ENCODE peak calls at places on chromosomes 5 and 9, in four cellular contexts. Z is IMR-90, O is endothelial cell of umbilical vein, K is K562. Q is an unnamed sample.

GRCh38 chr9:129414377-129415021 is 206.4 kb downstream of the C9orf50 start:
- DNase-seq in O (no peak), Z (peak; percentile 63), K (peak; percentile 38), Q (no peak)

GRCh38 chr5:134245101-134245604 is 19.3 kb upstream of the PPP2CA start:
- DNase-seq in Z (peak; percentile 86), K (no peak), O (peak; percentile 45), Q (no peak)

GRCh38 chr9:90665072-90665471 is 22.4 kb upstream of the DIRAS2 start:
- DNase-seq in Z (no peak), K (no peak), O (no peak), Q (no peak)

GRCh38 chr5:150147580-150148407 is 7.9 kb downstream of the PDGFRB start:
- DNase-seq in O (no peak), Z (no peak), K (no peak), Q (no peak)

GRCh38 chr5:72459089-72459661 is 48.0 kb downstream of the ZNF366 start:
- DNase-seq in K (no peak), O (peak; percentile 26), Z (no peak), Q (no peak)

GRCh38 chr9:89668216-89668867 is 63.5 kb downstream of the GADD45G start:
- DNase-seq in K (no peak), Z (no peak), O (no peak), Q (no peak)

GRCh38 chr5:93296338-93296737 is 284.7 kb downstream of the NR2F1-AS1 start:
- DNase-seq in Z (peak; percentile 17), K (no peak), O (peak; percentile 21), Q (no peak)

GRCh38 chr5:98510601-98511000 is 262.9 kb upstream of the RGMB start:
- DNase-seq in O (no peak), Z (no peak), K (no peak), Q (no peak)

GRCh38 chr5:115795700-115796099 is 20.8 kb downstream of the CDO1 start:
- DNase-seq in O (no peak), Z (no peak), K (no peak), Q (no peak)

GRCh38 chr9:102106446-102106845 is 368.0 kb upstream of the GRIN3A start:
- DNase-seq in Z (no peak), O (no peak), K (no peak), Q (no peak)

GRCh38 chr9:98226968-98227367 is 28.5 kb downstream of the TBC1D2 start:
- DNase-seq in Z (no peak), K (no peak), O (no peak), Q (no peak)
- H3K4me1 ChIP-seq in Z (peaks cover 40% of the 10 kb centered on the region), K (peaks cover 13% of the 10 kb centered on the region), O (peaks cover 15% of the 10 kb centered on the region), Q (peaks cover 26% of the 10 kb centered on the region)

DNA sequence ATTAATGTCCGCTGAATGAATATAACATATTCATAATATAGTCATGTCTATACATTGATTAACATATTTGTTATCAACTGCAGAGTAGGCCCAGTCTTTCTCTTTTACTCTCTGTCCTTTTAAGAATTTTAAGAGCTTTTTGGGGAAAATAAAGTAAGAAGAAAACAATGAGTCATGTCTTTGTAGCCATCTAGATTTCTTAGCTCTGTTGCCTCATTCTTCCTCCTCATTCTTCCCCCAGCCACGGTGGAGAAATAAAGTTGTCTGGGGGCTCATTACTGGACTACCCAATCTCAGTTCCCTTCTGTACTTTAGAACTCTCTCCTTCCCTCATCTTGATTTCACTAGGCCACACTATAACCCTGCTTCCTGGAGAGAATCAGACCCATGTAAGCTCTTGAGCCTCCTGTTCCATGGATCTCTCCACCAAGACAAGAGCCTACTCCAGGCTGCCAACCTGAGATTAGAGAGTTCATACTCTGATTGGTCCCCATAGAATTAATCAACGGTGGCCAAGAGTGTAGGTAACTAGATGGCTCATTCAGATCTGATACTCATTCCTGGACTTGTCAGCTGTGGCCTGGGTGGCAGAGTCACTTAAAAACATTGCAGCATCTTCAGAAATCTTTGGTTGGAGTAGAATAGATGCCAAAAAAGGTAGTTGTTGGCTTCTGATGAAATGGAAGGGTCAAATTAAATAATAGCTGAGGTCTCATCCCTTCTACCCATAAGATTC is 44.2 kb downstream of the ITGA1 start:
- DNase-seq in K (no peak), O (no peak), Z (peak; percentile 35), Q (no peak)
- H3K9me1 ChIP-seq in K (no peaks in the 10 kb centered on the region), O (no peaks in the 10 kb centered on the region), Z (peaks cover 10% of the 10 kb centered on the region), Q (no peaks in the 10 kb centered on the region)

DNA sequence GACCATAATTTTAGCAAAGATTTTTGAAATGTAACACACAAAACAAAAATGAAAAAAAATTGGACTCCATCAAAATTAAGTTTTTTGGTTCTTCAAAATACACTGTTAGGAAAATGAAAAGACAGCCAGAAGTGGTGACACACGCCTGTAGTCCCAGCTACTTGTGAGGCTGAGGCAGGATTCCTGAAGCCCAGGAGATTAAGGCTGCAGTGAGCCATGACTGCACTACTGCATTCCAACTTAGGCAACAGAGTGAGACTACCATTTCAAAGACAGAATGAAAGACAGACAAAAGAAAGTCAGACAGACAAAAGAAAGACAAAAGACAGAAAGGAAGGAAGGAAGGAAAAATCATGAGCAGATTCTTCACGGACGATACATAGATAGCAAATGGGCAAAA is 7.5 kb downstream of the DIAPH1 start:
- DNase-seq in K (no peak), Z (no peak), O (no peak), Q (no peak)
- H3K4me3 ChIP-seq in K (no peak overlapping the region), Z (no peak overlapping the region), O (no peak overlapping the region), Q (no peak overlapping the region)

GRCh38 chr5:142832263-142832662 is 62.1 kb downstream of the ARHGAP26 start:
- DNase-seq in Z (no peak), O (no peak), K (no peak), Q (no peak)

GRCh38 chr5:142830241-142831018 is 60.3 kb downstream of the ARHGAP26 start:
- DNase-seq in Z (peak; percentile 87), O (peak; percentile 73), K (no peak), Q (no peak)

GRCh38 chr5:142828797-142829535 is 58.8 kb downstream of the ARHGAP26 start:
- DNase-seq in Z (no peak), K (no peak), O (no peak), Q (no peak)

GRCh38 chr5:142829821-142830220 is 59.6 kb downstream of the ARHGAP26 start:
- DNase-seq in Z (peak; percentile 26), K (no peak), O (peak; percentile 82), Q (no peak)

GRCh38 chr5:142831019-142831403 is 60.8 kb downstream of the ARHGAP26 start:
- DNase-seq in K (no peak), Z (no peak), O (no peak), Q (no peak)
- H3K4me1 ChIP-seq in K (no peaks in the 10 kb centered on the region), Z (peaks cover 28% of the 10 kb centered on the region), O (peaks cover 50% of the 10 kb centered on the region), Q (peaks cover 26% of the 10 kb centered on the region)

GRCh38 chr5:75550597-75550996 is 38.9 kb downstream of the POLK start:
- DNase-seq in K (no peak), Z (no peak), O (no peak), Q (no peak)

GRCh38 chr5:75547826-75548225 is 36.1 kb downstream of the POLK start:
- DNase-seq in Z (no peak), O (no peak), K (no peak), Q (no peak)

DNA sequence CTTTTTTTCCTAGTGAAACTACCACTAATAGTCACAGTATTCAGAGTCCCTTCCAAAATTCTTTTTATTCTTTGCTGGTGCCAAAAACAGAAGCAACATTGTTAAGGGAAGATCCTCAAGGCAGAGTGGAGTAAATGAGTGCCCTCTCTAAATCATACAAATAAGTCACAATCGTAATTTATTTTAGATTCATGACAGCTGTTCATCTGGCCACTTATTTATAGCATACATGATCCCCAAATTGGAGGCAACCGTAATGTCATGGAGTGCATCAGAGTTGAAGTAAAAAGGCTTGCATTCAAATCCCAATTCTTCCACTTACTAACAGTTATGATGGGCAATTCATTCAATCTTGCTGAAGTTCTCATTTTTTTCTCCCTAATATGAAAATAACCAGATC is 33.4 kb downstream of the POLK start:
- DNase-seq in K (no peak), O (no peak), Z (no peak), Q (no peak)
- H3K9me1 ChIP-seq in K (no peaks in the 10 kb centered on the region), O (no peaks in the 10 kb centered on the region), Z (no peaks in the 10 kb centered on the region), Q (no peaks in the 10 kb centered on the region)

GRCh38 chr9:119368179-119368578 is 1.1 kb downstream of the BRINP1 start:
- DNase-seq in K (no peak), O (no peak), Z (no peak), Q (no peak)

GRCh38 chr9:119368681-119369581 is at the start of gene BRINP1:
- DNase-seq in O (no peak), K (no peak), Z (no peak), Q (no peak)

GRCh38 chr9:119366909-119367690 is 2.1 kb downstream of the BRINP1 start:
- DNase-seq in Z (no peak), O (no peak), K (no peak), Q (no peak)

GRCh38 chr9:119370816-119371215 is 1.6 kb upstream of the BRINP1 start:
- DNase-seq in O (no peak), Z (peak; percentile 1), K (peak; percentile 16), Q (no peak)

GRCh38 chr9:119369670-119370366 is 583 bp upstream of the BRINP1 start:
- DNase-seq in O (no peak), Z (no peak), K (no peak), Q (no peak)
- H3K4me3 ChIP-seq in O (no peak overlapping the region), Z (no peak overlapping the region), K (no peak overlapping the region), Q (peak overlapping the region; percentile 11)

GRCh38 chr5:136028090-136028489 is 698 bp upstream of the TGFBI start:
- DNase-seq in Z (no peak), K (no peak), O (no peak), Q (no peak)

GRCh38 chr5:136023935-136024645 is 4.7 kb upstream of the TGFBI start:
- DNase-seq in Z (peak; percentile 82), O (no peak), K (no peak), Q (no peak)

GRCh38 chr5:136027316-136027715 is 1.5 kb upstream of the TGFBI start:
- DNase-seq in K (no peak), Z (no peak), O (no peak), Q (no peak)

GRCh38 chr5:136026636-136027035 is 2.2 kb upstream of the TGFBI start:
- DNase-seq in O (no peak), Z (no peak), K (no peak), Q (no peak)

GRCh38 chr5:136025900-136026299 is 2.9 kb upstream of the TGFBI start:
- DNase-seq in K (no peak), Z (peak; percentile 51), O (no peak), Q (no peak)
- H3K4me1 ChIP-seq in K (peaks cover 7% of the 10 kb centered on the region), Z (peaks cover 32% of the 10 kb centered on the region), O (peaks cover 4% of the 10 kb centered on the region), Q (peaks cover 38% of the 10 kb centered on the region)

DNA sequence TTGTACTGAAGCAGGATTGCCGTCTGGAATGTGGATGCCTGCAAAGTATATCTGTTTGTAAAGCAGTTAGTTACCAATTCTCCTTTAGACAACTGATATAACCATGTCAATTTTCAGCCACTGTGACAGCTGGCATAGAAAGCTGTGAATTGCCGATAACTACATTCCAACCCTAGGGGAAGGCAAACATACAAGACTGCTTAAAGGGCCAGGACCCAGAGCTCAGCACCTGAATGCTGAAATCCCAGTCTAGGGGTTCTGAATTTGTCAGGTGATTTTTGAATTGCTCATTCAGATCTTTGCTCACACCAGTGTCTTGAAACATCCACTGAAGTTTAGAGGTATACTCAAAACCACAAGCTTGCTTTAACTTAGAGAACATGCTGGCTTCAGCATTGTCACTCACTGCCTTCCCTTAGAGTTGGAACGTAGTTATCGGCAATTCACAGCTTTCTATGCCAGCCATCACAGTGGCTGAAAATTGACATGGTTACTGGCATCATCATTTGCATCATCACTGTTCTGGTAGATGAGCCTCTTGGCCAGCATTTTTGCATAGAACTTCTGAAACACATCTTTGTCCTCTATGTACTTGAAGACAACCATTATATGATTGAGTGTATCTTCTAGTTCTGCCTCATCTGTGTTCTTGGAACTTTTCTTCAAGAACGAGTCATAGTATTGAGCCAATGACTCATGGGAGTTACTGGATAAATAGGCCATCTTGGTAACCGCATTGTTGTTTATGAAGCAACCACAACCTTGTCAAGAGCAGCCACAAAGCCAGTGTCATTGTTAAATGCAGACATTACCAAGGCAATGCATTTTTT is 82.1 kb downstream of the CCDC192 start:
- DNase-seq in O (no peak), Z (peak; percentile 96), K (no peak), Q (peak; percentile 25)
- H3K9me1 ChIP-seq in O (no peaks in the 10 kb centered on the region), Z (peaks cover 2% of the 10 kb centered on the region), K (no peaks in the 10 kb centered on the region), Q (no peaks in the 10 kb centered on the region)

GRCh38 chr9:92534199-92535159 is 1.3 kb downstream of the ECM2 start:
- DNase-seq in Z (peak; percentile 34), K (no peak), O (peak; percentile 4), Q (no peak)
- H3K4me3 ChIP-seq in Z (peak overlapping the region; percentile 28), K (no peak overlapping the region), O (no peak overlapping the region), Q (no peak overlapping the region)